ENCODE peak calls at places on chromosomes 13 and 19, in nine cellular contexts. U, L, F, R, E, Z, M, O and X are unnamed samples.
A peak's percentile ranks its signal among the peaks of the same experiment; 100 is the strongest.

GRCh38 chr19:48639483-48640375 is 2.5 kb upstream of the DBP start:
- DNase-seq in U (no peak), L (no peak), F (no peak), R (no peak), E (no peak), Z (no peak), M (no peak), O (no peak), X (no peak)

GRCh38 chr19:5804516-5805464 is at the start of gene NRTN:
- DNase-seq in U (no peak), L (no peak), F (peak; percentile 47), R (peak; percentile 41), E (no peak), Z (peak; percentile 65), M (no peak), O (no peak), X (no peak)

GRCh38 chr19:1324792-1325567 is 39.3 kb downstream of the EFNA2 start:
- DNase-seq in U (peak; percentile 69), L (peak; percentile 63), F (no peak), R (peak; percentile 20), E (peak; percentile 67), Z (peak; percentile 65), M (peak; percentile 57), O (peak; percentile 50), X (peak; percentile 76)

GRCh38 chr13:27372896-27373295 is 51.5 kb upstream of the GTF3A start:
- DNase-seq in U (peak; percentile 18), L (no peak), F (no peak), R (no peak), E (no peak), Z (no peak), M (no peak), O (no peak), X (no peak)

GRCh38 chr13:103883152-103883551 is 816.9 kb upstream of the SLC10A2 start:
- DNase-seq in U (peak; percentile 95), L (peak; percentile 95), F (no peak), R (no peak), E (peak; percentile 76), Z (peak; percentile 66), M (peak; percentile 92), O (peak; percentile 59), X (peak; percentile 19)

GRCh38 chr19:2719910-2720776 is 1.0 kb downstream of the DIRAS1 start:
- DNase-seq in U (no peak), L (peak; percentile 61), F (no peak), R (no peak), E (peak; percentile 39), Z (no peak), M (peak; percentile 8), O (peak; percentile 33), X (no peak)

GRCh38 chr13:41565221-41565620 is 107.9 kb downstream of the RGCC start:
- DNase-seq in U (peak; percentile 85), L (no peak), F (no peak), R (no peak), E (peak; percentile 40), Z (no peak), M (peak; percentile 98), O (no peak), X (no peak)

GRCh38 chr19:44685877-44686276 is 13.1 kb upstream of the CEACAM16 start:
- DNase-seq in U (peak; percentile 64), L (no peak), F (no peak), R (no peak), E (no peak), Z (no peak), M (peak; percentile 64), O (no peak), X (no peak)

GRCh38 chr13:65864039-65864438 is 1366.1 kb downstream of the PCDH9 start:
- DNase-seq in U (no peak), L (no peak), F (no peak), R (no peak), E (no peak), Z (no peak), M (no peak), O (no peak), X (no peak)

GRCh38 chr13:90455861-90456260 is 891.6 kb upstream of the MIR17HG start:
- DNase-seq in U (peak; percentile 16), L (no peak), F (no peak), R (no peak), E (no peak), Z (no peak), M (no peak), O (no peak), X (no peak)

GRCh38 chr19:38878575-38879399 is 712 bp upstream of the RINL start:
- DNase-seq in U (no peak), L (no peak), F (no peak), R (no peak), E (no peak), Z (no peak), M (no peak), O (no peak), X (no peak)

GRCh38 chr13:90613076-90613795 is 734.3 kb upstream of the MIR17HG start:
- DNase-seq in U (no peak), L (no peak), F (no peak), R (no peak), E (no peak), Z (no peak), M (no peak), O (no peak), X (no peak)

GRCh38 chr13:71702253-71702652 is 164.8 kb downstream of the DACH1 start:
- DNase-seq in U (no peak), L (no peak), F (no peak), R (no peak), E (no peak), Z (no peak), M (no peak), O (no peak), X (no peak)

GRCh38 chr19:17200408-17201079 is 14.6 kb upstream of the USE1 start:
- DNase-seq in U (no peak), L (no peak), F (no peak), R (no peak), E (no peak), Z (no peak), M (no peak), O (no peak), X (no peak)

GRCh38 chr19:14528419-14529253 is 758 bp upstream of the TECR start:
- DNase-seq in U (peak; percentile 35), L (no peak), F (no peak), R (no peak), E (no peak), Z (no peak), M (no peak), O (no peak), X (no peak)

GRCh38 chr19:34556500-34556899 is 74.9 kb downstream of the WTIP start:
- DNase-seq in U (peak; percentile 19), L (peak; percentile 43), F (no peak), R (no peak), E (no peak), Z (no peak), M (no peak), O (no peak), X (no peak)

GRCh38 chr13:107210216-107211010 is 642.5 kb upstream of the ARGLU1 start:
- DNase-seq in U (peak; percentile 49), L (no peak), F (no peak), R (no peak), E (no peak), Z (no peak), M (peak; percentile 14), O (no peak), X (no peak)

GRCh38 chr13:59532405-59532804 is 631.3 kb downstream of the DIAPH3 start:
- DNase-seq in U (no peak), L (no peak), F (no peak), R (no peak), E (no peak), Z (peak; percentile 37), M (peak; percentile 14), O (no peak), X (no peak)

GRCh38 chr19:4678881-4679379 is 8.8 kb upstream of the MYDGF start:
- DNase-seq in U (no peak), L (no peak), F (no peak), R (no peak), E (no peak), Z (peak; percentile 48), M (no peak), O (no peak), X (no peak)

GRCh38 chr19:30631035-30631375 is 258.8 kb downstream of the ZNF536 start:
- DNase-seq in U (no peak), L (no peak), F (no peak), R (no peak), E (no peak), Z (no peak), M (no peak), O (no peak), X (no peak)

GRCh38 chr13:28049880-28050871 is 50.2 kb downstream of the FLT3 start:
- DNase-seq in U (no peak), L (no peak), F (no peak), R (no peak), E (no peak), Z (no peak), M (no peak), O (no peak), X (no peak)

GRCh38 chr19:1882089-1882785 is 3.1 kb downstream of the ABHD17A start:
- DNase-seq in U (no peak), L (peak; percentile 54), F (peak; percentile 74), R (peak; percentile 87), E (no peak), Z (no peak), M (no peak), O (no peak), X (no peak)

GRCh38 chr13:97273341-97273831 is 51.3 kb downstream of the MBNL2 start:
- DNase-seq in U (no peak), L (no peak), F (no peak), R (no peak), E (no peak), Z (peak; percentile 80), M (no peak), O (no peak), X (no peak)

GRCh38 chr13:77810891-77811290 is 107.7 kb downstream of the EDNRB start:
- DNase-seq in U (no peak), L (no peak), F (no peak), R (no peak), E (no peak), Z (no peak), M (no peak), O (no peak), X (no peak)

GRCh38 chr13:109119886-109120285 is 490.5 kb downstream of the MYO16 start:
- DNase-seq in U (no peak), L (no peak), F (no peak), R (no peak), E (no peak), Z (no peak), M (no peak), O (no peak), X (no peak)

GRCh38 chr19:15124572-15125231 is 17.5 kb downstream of the SYDE1 start:
- DNase-seq in U (no peak), L (peak; percentile 37), F (no peak), R (no peak), E (no peak), Z (no peak), M (no peak), O (no peak), X (no peak)

GRCh38 chr13:54980651-54981050 is 1952.0 kb downstream of the OLFM4 start:
- DNase-seq in U (no peak), L (no peak), F (no peak), R (no peak), E (no peak), Z (no peak), M (no peak), O (no peak), X (no peak)

GRCh38 chr13:45678282-45678681 is 23.8 kb upstream of the CBY2 start:
- DNase-seq in U (no peak), L (no peak), F (no peak), R (no peak), E (no peak), Z (no peak), M (no peak), O (no peak), X (no peak)

GRCh38 chr19:16535381-16535780 is 6.9 kb downstream of the CHERP start:
- DNase-seq in U (no peak), L (no peak), F (no peak), R (no peak), E (no peak), Z (no peak), M (no peak), O (no peak), X (no peak)

GRCh38 chr13:37617162-37617561 is 18.6 kb upstream of the POSTN start:
- DNase-seq in U (peak; percentile 88), L (no peak), F (no peak), R (no peak), E (no peak), Z (no peak), M (peak; percentile 96), O (no peak), X (no peak)

GRCh38 chr19:34274827-34275625 is 20.7 kb downstream of the GARRE1 start:
- DNase-seq in U (peak; percentile 94), L (no peak), F (no peak), R (no peak), E (no peak), Z (peak; percentile 41), M (peak; percentile 97), O (no peak), X (no peak)